ENCODE peak calls at places on chromosomes 12 and 14, in four cellular contexts. One of them, this sample, is unnamed. For H3K27me3, the result is how much of the 10 kb centered on the place peaks cover.

GRCh38 chr14:100155881-100156645 is 3.4 kb downstream of the DEGS2 start:
- DNase-seq in stomach: no peak
- DNase-seq in PC-3: peak
- DNase-seq in neuronal stem cell: no peak
- DNase-seq in this sample: no peak

GRCh38 chr12:121404734-121405133 is 4.8 kb downstream of the RNF34 start:
- DNase-seq in PC-3: peak
- DNase-seq in neuronal stem cell: no peak
- DNase-seq in stomach: peak
- DNase-seq in this sample: no peak

GRCh38 chr12:112808176-112808575 is 16.6 kb downstream of the RPH3A start:
- DNase-seq in PC-3: no peak
- DNase-seq in stomach: no peak
- DNase-seq in neuronal stem cell: no peak
- DNase-seq in this sample: no peak

GRCh38 chr12:459430-460258 is at the start of gene B4GALNT3:
- DNase-seq in stomach: peak
- DNase-seq in PC-3: peak
- DNase-seq in neuronal stem cell: peak
- DNase-seq in this sample: no peak

GRCh38 chr12:90945070-90945649 is 9.8 kb downstream of the CCER1 start:
- DNase-seq in stomach: no peak
- DNase-seq in PC-3: peak
- DNase-seq in neuronal stem cell: no peak
- DNase-seq in this sample: no peak

GRCh38 chr12:68559984-68560822 is 50.5 kb upstream of the RAP1B start:
- DNase-seq in neuronal stem cell: no peak
- DNase-seq in stomach: no peak
- DNase-seq in PC-3: no peak
- DNase-seq in this sample: no peak

GRCh38 chr14:91241848-91242247 is 2.7 kb downstream of the GPR68 start:
- DNase-seq in stomach: no peak
- DNase-seq in neuronal stem cell: no peak
- DNase-seq in PC-3: no peak
- DNase-seq in this sample: no peak

GRCh38 chr12:92396647-92397258 is 251.1 kb upstream of the BTG1 start:
- DNase-seq in stomach: no peak
- DNase-seq in PC-3: peak
- DNase-seq in neuronal stem cell: no peak
- DNase-seq in this sample: no peak

GRCh38 chr12:69881771-69882170 is 56.7 kb downstream of the MYRFL start:
- DNase-seq in PC-3: no peak
- DNase-seq in stomach: no peak
- DNase-seq in neuronal stem cell: no peak
- DNase-seq in this sample: no peak

GRCh38 chr12:6699989-6700645 is 498 bp downstream of the PIANP start:
- DNase-seq in neuronal stem cell: peak
- DNase-seq in PC-3: no peak
- DNase-seq in stomach: no peak
- DNase-seq in this sample: no peak

GRCh38 chr12:89433634-89434033 is 81.3 kb upstream of the DUSP6 start:
- DNase-seq in stomach: no peak
- DNase-seq in neuronal stem cell: no peak
- DNase-seq in PC-3: no peak
- DNase-seq in this sample: no peak

GRCh38 chr12:49920241-49920914 is 16.7 kb upstream of the FAIM2 start:
- DNase-seq in PC-3: peak
- DNase-seq in neuronal stem cell: no peak
- DNase-seq in stomach: no peak
- DNase-seq in this sample: no peak

GRCh38 chr14:101031186-101031585 is 127.7 kb upstream of the RTL1 start:
- DNase-seq in stomach: no peak
- DNase-seq in PC-3: no peak
- DNase-seq in neuronal stem cell: no peak
- DNase-seq in this sample: no peak

GRCh38 chr12:47321436-47321835 is 241.7 kb upstream of the AMIGO2 start:
- DNase-seq in neuronal stem cell: no peak
- DNase-seq in PC-3: no peak
- DNase-seq in stomach: no peak
- DNase-seq in this sample: no peak

GRCh38 chr12:71708658-71709057 is 22.8 kb downstream of the TMEM19 start:
- DNase-seq in stomach: no peak
- DNase-seq in PC-3: no peak
- DNase-seq in neuronal stem cell: no peak
- DNase-seq in this sample: no peak

GRCh38 chr12:4809013-4809448 is 88.8 kb downstream of the GALNT8 start:
- DNase-seq in PC-3: no peak
- DNase-seq in neuronal stem cell: peak
- DNase-seq in stomach: no peak
- DNase-seq in this sample: no peak

GRCh38 chr12:53062977-53063707 is 13.3 kb downstream of the TNS2 start:
- DNase-seq in neuronal stem cell: no peak
- DNase-seq in stomach: no peak
- DNase-seq in PC-3: no peak
- DNase-seq in this sample: no peak

GRCh38 chr14:75259946-75260545 is 18.6 kb upstream of the FOS start:
- DNase-seq in PC-3: no peak
- DNase-seq in stomach: no peak
- DNase-seq in neuronal stem cell: no peak
- DNase-seq in this sample: no peak

GRCh38 chr12:111438501-111438900 is 32.8 kb downstream of the SH2B3 start:
- DNase-seq in PC-3: peak
- DNase-seq in neuronal stem cell: no peak
- DNase-seq in stomach: peak
- DNase-seq in this sample: no peak

DNA sequence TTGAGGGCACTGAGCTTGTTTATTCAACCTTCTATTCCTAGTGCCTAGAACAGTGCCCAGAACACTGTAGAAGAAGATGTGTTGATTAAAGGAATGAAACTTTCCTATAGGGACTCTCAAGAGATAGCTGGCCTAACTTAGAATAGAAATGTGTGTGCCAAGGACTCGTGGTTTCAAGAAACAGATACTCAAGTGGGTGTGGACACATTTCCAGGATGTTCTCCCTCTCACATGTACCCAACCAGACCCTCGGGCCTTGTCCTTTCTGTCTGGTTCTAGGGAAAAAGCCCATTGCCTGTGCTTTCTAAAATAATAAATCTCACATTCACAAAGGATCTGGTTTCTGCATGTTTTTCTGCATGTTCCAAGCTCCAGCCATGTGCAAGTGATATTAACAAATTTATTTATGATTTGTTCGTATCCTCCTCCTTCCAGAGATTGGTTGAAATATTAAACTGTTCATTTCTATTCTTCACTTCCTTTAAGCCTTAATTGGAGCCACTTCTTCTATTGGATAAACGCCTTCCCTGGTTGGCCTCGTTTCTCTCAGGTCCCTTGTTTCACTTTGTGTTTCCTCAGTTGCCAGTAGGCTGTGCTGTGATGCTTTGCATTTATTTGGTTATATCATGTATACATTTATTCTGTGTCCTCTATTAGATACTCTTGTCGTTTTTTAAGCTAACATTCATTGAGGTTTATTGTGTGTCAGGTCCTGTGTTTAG is 89.8 kb downstream of the CRADD start:
- DNase-seq in neuronal stem cell: no peak
- DNase-seq in stomach: no peak
- DNase-seq in PC-3: peak
- DNase-seq in this sample: no peak
- H3K27ac ChIP-seq in neuronal stem cell: no peak
- H3K27ac ChIP-seq in stomach: peak
- H3K27ac ChIP-seq in PC-3: no peak
- H3K27ac ChIP-seq in this sample: no peak

DNA sequence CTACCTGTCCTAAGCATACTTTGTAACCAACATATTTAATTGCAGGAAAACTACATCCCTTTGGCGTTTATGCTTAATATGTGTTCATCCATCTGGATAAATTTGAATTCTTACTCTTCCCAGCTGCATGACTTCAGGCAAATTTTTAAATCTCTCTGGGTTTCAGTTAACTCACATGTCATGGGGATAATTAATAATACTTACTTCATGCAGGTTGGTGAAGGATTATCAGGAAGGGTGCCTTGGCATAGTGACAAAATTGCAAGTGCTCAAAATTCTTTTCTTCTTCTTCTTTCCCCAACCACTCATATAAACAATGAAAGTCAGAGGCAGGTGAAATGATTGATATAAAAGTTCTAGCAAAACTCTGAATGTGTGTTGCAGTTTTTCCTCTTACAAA is 15.9 kb downstream of the SYT10 start:
- DNase-seq in stomach: no peak
- DNase-seq in neuronal stem cell: no peak
- DNase-seq in PC-3: no peak
- DNase-seq in this sample: no peak
- H3K27me3 ChIP-seq in stomach: under half
- H3K27me3 ChIP-seq in neuronal stem cell: under half
- H3K27me3 ChIP-seq in PC-3: under half
- H3K27me3 ChIP-seq in this sample: under half

GRCh38 chr12:8871067-8871466 is 43.2 kb upstream of the PHC1 start:
- DNase-seq in stomach: no peak
- DNase-seq in PC-3: no peak
- DNase-seq in neuronal stem cell: no peak
- DNase-seq in this sample: no peak

GRCh38 chr12:8867786-8868185 is 45.4 kb downstream of the A2ML1 start:
- DNase-seq in neuronal stem cell: no peak
- DNase-seq in PC-3: no peak
- DNase-seq in stomach: no peak
- DNase-seq in this sample: no peak

GRCh38 chr12:8867009-8867408 is 44.6 kb downstream of the A2ML1 start:
- DNase-seq in stomach: no peak
- DNase-seq in PC-3: no peak
- DNase-seq in neuronal stem cell: no peak
- DNase-seq in this sample: no peak

GRCh38 chr12:8866429-8866828 is 44.0 kb downstream of the A2ML1 start:
- DNase-seq in stomach: no peak
- DNase-seq in PC-3: no peak
- DNase-seq in neuronal stem cell: no peak
- DNase-seq in this sample: no peak

GRCh38 chr12:8870591-8870990 is 43.7 kb upstream of the PHC1 start:
- DNase-seq in neuronal stem cell: no peak
- DNase-seq in PC-3: no peak
- DNase-seq in stomach: no peak
- DNase-seq in this sample: no peak
- H3K27ac ChIP-seq in neuronal stem cell: no peak
- H3K27ac ChIP-seq in PC-3: no peak
- H3K27ac ChIP-seq in stomach: no peak
- H3K27ac ChIP-seq in this sample: no peak

DNA sequence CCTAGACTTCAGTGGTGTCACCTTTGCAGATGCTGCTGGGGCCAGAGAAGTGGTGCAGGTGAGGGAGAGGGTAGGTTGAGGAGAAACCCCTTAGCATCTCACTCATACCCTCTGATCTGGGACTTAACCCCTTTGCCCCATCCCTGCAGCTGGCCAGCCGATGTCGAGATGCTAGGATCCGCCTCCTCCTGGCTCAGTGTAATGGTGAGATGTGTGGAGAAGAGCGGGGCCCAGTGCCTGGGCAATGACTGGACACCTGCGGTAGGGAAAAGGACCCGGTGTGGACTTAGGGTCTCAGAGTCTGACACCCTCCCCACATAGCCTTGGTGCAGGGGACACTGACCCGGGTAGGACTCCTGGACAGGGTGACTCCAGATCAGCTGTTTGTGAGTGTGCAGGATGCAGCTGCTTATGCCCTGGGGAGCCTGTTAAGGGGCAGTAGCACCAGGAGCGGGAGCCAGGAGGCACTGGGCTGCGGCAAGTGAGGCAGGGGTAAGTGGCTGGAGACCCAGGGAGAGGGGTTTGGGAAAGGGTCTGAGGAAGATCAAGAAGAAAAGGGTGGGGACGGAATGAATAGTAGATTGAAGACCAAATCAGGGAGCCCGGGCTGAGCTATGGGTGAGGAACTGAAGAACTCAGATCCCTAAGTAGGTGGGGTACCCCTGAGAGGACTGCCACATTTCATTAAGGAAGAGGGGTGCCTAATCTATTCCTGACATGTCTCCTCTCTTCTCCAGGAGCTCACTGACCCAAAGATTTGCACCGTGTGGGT is 7.6 kb downstream of the B4GALNT1 start:
- DNase-seq in neuronal stem cell: no peak
- DNase-seq in stomach: no peak
- DNase-seq in PC-3: no peak
- DNase-seq in this sample: no peak
- H3K27me3 ChIP-seq in neuronal stem cell: half or more
- H3K27me3 ChIP-seq in stomach: under half
- H3K27me3 ChIP-seq in PC-3: under half
- H3K27me3 ChIP-seq in this sample: half or more

GRCh38 chr14:67764496-67764895 is 51.9 kb downstream of the ZFYVE26 start:
- DNase-seq in PC-3: peak
- DNase-seq in stomach: no peak
- DNase-seq in neuronal stem cell: no peak
- DNase-seq in this sample: no peak

GRCh38 chr14:67765192-67765834 is 51.1 kb downstream of the ZFYVE26 start:
- DNase-seq in neuronal stem cell: no peak
- DNase-seq in stomach: no peak
- DNase-seq in PC-3: peak
- DNase-seq in this sample: no peak

GRCh38 chr14:67763158-67763822 is 53.1 kb downstream of the ZFYVE26 start:
- DNase-seq in stomach: no peak
- DNase-seq in neuronal stem cell: no peak
- DNase-seq in PC-3: peak
- DNase-seq in this sample: no peak

GRCh38 chr14:67768219-67768618 is 48.2 kb downstream of the ZFYVE26 start:
- DNase-seq in stomach: no peak
- DNase-seq in neuronal stem cell: no peak
- DNase-seq in PC-3: peak
- DNase-seq in this sample: no peak

DNA sequence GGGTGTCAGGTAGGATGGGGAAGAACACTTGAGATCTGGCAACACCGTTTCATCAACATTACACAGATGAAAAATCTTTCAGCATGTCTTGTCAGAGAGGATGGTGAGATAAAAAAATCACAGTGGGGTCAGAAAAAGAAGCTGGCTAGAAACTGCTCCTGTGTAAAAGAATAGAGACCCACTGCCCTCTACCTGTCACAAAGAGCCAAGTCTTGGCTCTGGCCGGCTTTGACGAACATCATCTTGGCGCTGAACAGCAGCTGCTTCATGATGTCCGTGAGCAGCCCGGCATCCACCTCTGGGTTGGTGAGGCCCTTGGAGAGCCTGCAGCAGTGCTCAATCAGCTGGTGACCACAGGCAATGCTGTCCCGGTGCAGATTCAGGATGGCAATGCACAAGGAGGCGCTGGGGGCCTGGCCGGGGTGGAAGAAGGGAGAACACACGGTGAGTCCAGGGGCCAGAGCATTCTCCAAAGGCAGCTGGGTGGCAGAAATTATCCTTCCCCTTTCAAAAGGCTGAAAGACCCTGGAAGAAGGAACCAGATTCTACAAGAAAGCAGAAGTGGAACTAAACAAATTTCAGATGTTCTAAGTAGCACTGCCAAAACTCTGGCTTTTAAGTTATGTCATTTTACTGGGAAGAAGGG is 50.2 kb downstream of the ZFYVE26 start:
- DNase-seq in PC-3: no peak
- DNase-seq in stomach: no peak
- DNase-seq in neuronal stem cell: no peak
- DNase-seq in this sample: no peak
- H3K27ac ChIP-seq in PC-3: peak
- H3K27ac ChIP-seq in stomach: peak
- H3K27ac ChIP-seq in neuronal stem cell: no peak
- H3K27ac ChIP-seq in this sample: no peak

This sample was measured in AG04450.